ENCODE peak calls at places on chromosomes 13 and 19, in eight cellular contexts. O, L, Y, W, T, U, F and P are unnamed samples.

GRCh38 chr13:59674616-59675015 is 489.1 kb downstream of the DIAPH3 start:
- DNase-seq in F (no peak), U (no peak), W (no peak), T (no peak), L (no peak), O (no peak), Y (no peak), P (no peak)

GRCh38 chr19:38035515-38036495 is 128.8 kb downstream of the SIPA1L3 start:
- DNase-seq in F (peak), T (no peak), L (no peak), O (no peak), W (peak), U (no peak), Y (no peak), P (no peak)

GRCh38 chr19:5120833-5121232 is 151.9 kb downstream of the KDM4B start:
- DNase-seq in O (no peak), F (no peak), T (no peak), W (no peak), L (no peak), Y (no peak), U (no peak), P (no peak)

GRCh38 chr19:13097331-13098258 is 5.1 kb downstream of the LYL1 start:
- DNase-seq in U (no peak), Y (peak), T (no peak), O (peak), L (peak), F (no peak), W (no peak), P (no peak)

GRCh38 chr13:113437408-113438010 is 15.8 kb downstream of the ADPRHL1 start:
- DNase-seq in T (no peak), U (no peak), W (no peak), Y (no peak), F (no peak), O (no peak), L (no peak), P (no peak)

GRCh38 chr13:98900442-98900841 is 77.4 kb downstream of the DOCK9 start:
- DNase-seq in L (no peak), Y (no peak), T (no peak), O (no peak), W (no peak), F (peak), U (no peak), P (no peak)

GRCh38 chr19:28727133-28727834 is 485.7 kb downstream of the UQCRFS1 start:
- DNase-seq in U (no peak), Y (no peak), T (no peak), L (peak), W (peak), F (no peak), O (no peak), P (no peak)

GRCh38 chr19:47258895-47259555 is 2.7 kb downstream of the CCDC9 start:
- DNase-seq in L (no peak), U (no peak), O (no peak), F (no peak), T (no peak), W (no peak), Y (no peak), P (no peak)

GRCh38 chr19:47714339-47714738 is 1.1 kb downstream of the EHD2 start:
- DNase-seq in T (no peak), F (no peak), Y (no peak), L (no peak), O (no peak), U (no peak), W (no peak), P (no peak)

GRCh38 chr19:16899566-16900075 is 10.8 kb downstream of the F2RL3 start:
- DNase-seq in U (no peak), F (peak), L (peak), T (no peak), W (peak), Y (no peak), O (peak), P (no peak)

GRCh38 chr19:32543107-32543900 is 37.7 kb upstream of the PDCD5 start:
- DNase-seq in T (no peak), Y (no peak), F (peak), L (no peak), W (peak), O (no peak), U (no peak), P (no peak)